ENCODE peak calls at places on chromosome 6, in eight cellular contexts. V is CD4-positive, CD25-positive, alpha-beta regulatory T cell; B is T-helper 2 cell; O is GM12865; U is effector CD4-positive, alpha-beta T cell; R is substantia nigra; M is NCI-H1436; E is IMR-90. S is an unnamed sample.

GRCh38 chr6:9523462-9523861 is 891.4 kb downstream of the TFAP2A start:
- DNase-seq in V (no peak), B (no peak), O (no peak), U (no peak), R (no peak), M (no peak), E (peak), S (no peak)

GRCh38 chr6:118872726-118873125 is 21.2 kb upstream of the ASF1A start:
- DNase-seq in V (no peak), B (peak), O (no peak), U (no peak), R (no peak), M (no peak), E (no peak), S (no peak)

GRCh38 chr6:72724545-72724944 is 102.7 kb downstream of the KCNQ5 start:
- DNase-seq in V (no peak), B (no peak), O (peak), U (no peak), R (no peak), M (no peak), E (no peak), S (no peak)

GRCh38 chr6:8939615-8940014 is 504.3 kb upstream of the SLC35B3 start:
- DNase-seq in V (no peak), B (no peak), O (peak), U (no peak), R (no peak), M (no peak), E (no peak), S (no peak)

GRCh38 chr6:154410619-154411044 is 54.0 kb upstream of the IPCEF1 start:
- DNase-seq in V (no peak), B (peak), O (peak), U (no peak), R (no peak), M (peak), E (peak), S (no peak)

GRCh38 chr6:26122005-26122388 is 34.8 kb downstream of the HFE start:
- DNase-seq in V (no peak), B (peak), O (peak), U (no peak), R (no peak), M (no peak), E (no peak), S (no peak)

GRCh38 chr6:26195924-26196845 is 109.0 kb downstream of the HFE start:
- DNase-seq in V (peak), B (peak), O (peak), U (no peak), R (no peak), M (no peak), E (peak), S (no peak)

GRCh38 chr6:120173250-120173649 is 823.7 kb upstream of the MAN1A1 start:
- DNase-seq in V (no peak), B (no peak), O (no peak), U (no peak), R (no peak), M (no peak), E (no peak), S (no peak)

GRCh38 chr6:145028144-145028818 is 707.0 kb downstream of the EPM2A start:
- DNase-seq in V (no peak), B (peak), O (peak), U (no peak), R (no peak), M (peak), E (peak), S (peak)

GRCh38 chr6:119676971-119677370 is 327.4 kb upstream of the MAN1A1 start:
- DNase-seq in V (no peak), B (no peak), O (no peak), U (no peak), R (no peak), M (no peak), E (peak), S (no peak)

GRCh38 chr6:134193536-134194521 is 124.1 kb downstream of the SGK1 start:
- DNase-seq in V (no peak), B (no peak), O (no peak), U (no peak), R (no peak), M (no peak), E (no peak), S (no peak)

GRCh38 chr6:41878246-41878645 is 16.9 kb downstream of the USP49 start:
- DNase-seq in V (no peak), B (no peak), O (no peak), U (no peak), R (no peak), M (no peak), E (peak), S (no peak)

GRCh38 chr6:45898941-45899682 is 116.5 kb downstream of the CLIC5 start:
- DNase-seq in V (no peak), B (no peak), O (no peak), U (no peak), R (no peak), M (no peak), E (no peak), S (no peak)

S was measured in KG1.